ENCODE peak calls at places on chromosomes 7 and 10, in seven cellular contexts. T is IMR-90, H is HCT116, D is GM12878, Z is H1, W is HepG2, X is K562. C is an unnamed sample.
A peak's percentile ranks its signal among the peaks of the same experiment; 100 is the strongest.

GRCh38 chr7:98557538-98558031 is 59.5 kb upstream of the NPTX2 start:
- DNase-seq in H (no peak), W (no peak), D (no peak), T (no peak), Z (no peak), X (no peak), C (no peak)

GRCh38 chr10:128837478-128837877 is 629.6 kb upstream of the MGMT start:
- DNase-seq in T (no peak), Z (no peak), D (no peak), W (no peak), X (no peak), H (no peak), C (no peak)

GRCh38 chr10:121442536-121442935 is 155.7 kb downstream of the FGFR2 start:
- DNase-seq in W (no peak), D (no peak), X (no peak), T (no peak), Z (no peak), H (no peak), C (no peak)

GRCh38 chr10:102341038-102341688 is 54.3 kb upstream of the NFKB2 start:
- DNase-seq in X (no peak), H (no peak), D (no peak), W (no peak), Z (no peak), T (peak; percentile 10), C (no peak)

GRCh38 chr7:69434350-69434749 is 163.9 kb upstream of the AUTS2 start:
- DNase-seq in Z (no peak), X (no peak), H (no peak), D (peak; percentile 82), W (no peak), T (no peak), C (no peak)

GRCh38 chr7:81937091-81937490 is 167.2 kb upstream of the HGF start:
- DNase-seq in D (no peak), Z (no peak), T (peak; percentile 8), W (no peak), H (no peak), X (no peak), C (no peak)

GRCh38 chr7:119351320-119351719 is 921.7 kb upstream of the KCND2 start:
- DNase-seq in D (no peak), Z (no peak), H (no peak), T (no peak), W (no peak), X (no peak), C (no peak)

GRCh38 chr7:13801669-13802068 is 187.8 kb downstream of the ETV1 start:
- DNase-seq in D (no peak), W (no peak), T (peak; percentile 15), X (no peak), H (no peak), Z (no peak), C (no peak)

GRCh38 chr7:44982535-44982923 is 3.7 kb upstream of the MYO1G start:
- DNase-seq in H (no peak), T (no peak), Z (no peak), W (no peak), D (no peak), X (no peak), C (no peak)

GRCh38 chr10:92880233-92880861 is 32.0 kb downstream of the EXOC6 start:
- DNase-seq in W (peak; percentile 54), Z (no peak), D (no peak), T (peak; percentile 63), X (peak; percentile 14), H (peak; percentile 37), C (peak; percentile 66)

GRCh38 chr10:6314620-6315205 is 112.0 kb downstream of the PFKFB3 start:
- DNase-seq in D (no peak), T (no peak), H (no peak), X (no peak), W (no peak), Z (no peak), C (peak; percentile 36)

GRCh38 chr7:45506059-45506458 is 68.1 kb upstream of the ADCY1 start:
- DNase-seq in H (no peak), Z (no peak), T (no peak), W (no peak), D (no peak), X (no peak), C (no peak)

GRCh38 chr10:88979153-88979562 is 11.4 kb upstream of the FAS start:
- DNase-seq in W (no peak), T (peak; percentile 76), H (no peak), X (peak; percentile 16), Z (no peak), D (no peak), C (no peak)

DNA sequence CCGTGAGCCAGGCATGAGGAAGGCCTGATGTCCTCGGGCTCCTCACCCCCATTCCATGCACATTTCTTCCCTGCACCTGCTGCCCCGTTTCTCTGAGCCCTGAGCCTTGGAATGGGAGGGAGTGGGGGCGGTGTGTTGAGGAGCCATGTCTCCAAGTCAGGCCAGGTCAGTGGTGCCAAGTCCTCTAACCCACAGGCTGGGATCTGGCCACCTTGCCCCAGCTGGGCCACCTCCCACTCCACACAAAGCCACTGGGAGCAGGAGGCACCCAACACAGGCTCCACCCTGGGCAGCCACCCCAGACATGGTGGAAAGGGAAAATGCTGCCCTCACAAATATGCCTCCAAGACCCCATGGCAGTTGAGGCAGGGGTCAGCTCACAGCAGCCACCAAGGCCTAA is 27.7 kb downstream of the ZCCHC24 start:
- DNase-seq in Z (no peak), X (no peak), T (no peak), D (no peak), H (no peak), W (no peak), C (no peak)
- TF ChIP-seq CEBPB in Z (no peak), X (no peak), T (no peak), D (no peak), H (no peak), W (no peak), C (no peak)

DNA sequence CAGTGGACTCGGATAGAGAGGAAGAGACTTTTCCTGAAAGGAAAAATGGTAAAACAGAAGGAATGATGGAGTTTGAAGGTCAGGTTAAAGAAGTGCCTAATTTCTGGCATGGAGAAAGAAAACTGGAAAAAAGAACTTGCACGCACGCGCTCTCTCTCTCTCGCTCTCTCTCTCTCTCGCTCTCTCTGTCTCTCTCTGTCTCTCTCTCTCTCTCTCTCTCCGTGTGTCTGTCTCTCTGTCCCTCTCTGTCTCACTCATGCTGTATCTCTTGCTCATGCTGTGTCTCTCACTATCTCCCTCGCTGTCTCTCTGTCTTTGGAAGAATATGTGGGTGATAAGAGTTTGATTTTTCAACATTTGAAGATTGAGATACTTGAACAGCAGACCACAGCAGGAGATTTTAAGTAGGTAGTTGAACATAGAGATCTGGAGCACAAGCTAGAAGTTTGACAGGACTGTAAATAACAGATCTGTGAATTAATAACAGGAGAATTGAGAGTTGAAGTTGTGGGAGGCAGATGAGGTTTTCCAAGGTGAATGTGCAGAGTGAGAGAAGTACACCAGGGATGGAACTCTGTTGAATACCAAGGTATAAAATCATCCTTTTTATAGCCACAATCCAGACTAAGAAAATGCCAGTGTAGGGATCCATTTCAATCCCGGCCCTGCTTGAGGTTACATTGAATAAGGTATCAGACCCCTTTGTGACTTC is 33.1 kb downstream of the ADD3 start:
- DNase-seq in W (no peak), H (no peak), X (no peak), Z (no peak), D (no peak), T (peak; percentile 25), C (peak; percentile 3)
- TF ChIP-seq CEBPB in W (no peak), H (no peak), X (no peak), Z (no peak), D (no peak), T (no peak), C (no peak)

GRCh38 chr7:25179771-25180591 is 48.3 kb downstream of the NPVF start:
- DNase-seq in H (peak; percentile 32), D (peak; percentile 77), T (peak; percentile 66), W (peak; percentile 69), Z (peak; percentile 100), X (peak; percentile 97), C (peak; percentile 88)

GRCh38 chr7:25180946-25181345 is 47.3 kb downstream of the NPVF start:
- DNase-seq in X (no peak), D (no peak), H (no peak), W (no peak), Z (no peak), T (no peak), C (no peak)

GRCh38 chr7:25179325-25179724 is 49.0 kb downstream of the NPVF start:
- DNase-seq in W (no peak), D (no peak), Z (no peak), X (no peak), T (no peak), H (no peak), C (no peak)

GRCh38 chr7:25181537-25181936 is 46.7 kb downstream of the NPVF start:
- DNase-seq in T (no peak), X (no peak), H (no peak), W (no peak), Z (no peak), D (no peak), C (no peak)

DNA sequence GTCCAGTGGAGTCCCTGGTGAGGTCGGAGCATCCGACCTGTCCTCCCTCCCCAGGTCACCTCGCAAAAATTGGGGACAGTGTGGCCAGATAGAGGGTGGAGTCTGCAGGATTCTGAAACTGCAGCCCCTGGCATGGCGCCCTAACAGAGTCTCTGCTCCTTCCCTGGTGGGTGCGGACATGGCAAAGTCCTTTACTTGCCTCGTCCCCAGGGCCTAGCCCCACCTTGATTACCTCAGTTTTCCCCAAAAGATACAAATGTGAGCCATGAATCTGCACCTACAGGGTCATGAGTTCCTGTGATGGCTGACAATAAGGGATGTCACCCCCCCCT is 47.7 kb downstream of the NPVF start:
- DNase-seq in T (no peak), X (no peak), W (no peak), D (no peak), Z (no peak), H (no peak), C (peak; percentile 15)
- TF ChIP-seq CEBPB in T (no peak), X (no peak), W (no peak), D (no peak), Z (no peak), H (no peak), C (no peak)

GRCh38 chr7:144459635-144460034 is 56.1 kb upstream of the NOBOX start:
- DNase-seq in T (no peak), D (no peak), Z (no peak), W (no peak), X (no peak), H (no peak), C (no peak)

GRCh38 chr7:144452064-144452463 is 48.6 kb upstream of the NOBOX start:
- DNase-seq in T (no peak), X (no peak), Z (no peak), H (no peak), W (no peak), D (no peak), C (no peak)

GRCh38 chr7:144455040-144455404 is 51.5 kb upstream of the NOBOX start:
- DNase-seq in X (no peak), Z (no peak), W (no peak), T (no peak), D (no peak), H (no peak), C (no peak)

DNA sequence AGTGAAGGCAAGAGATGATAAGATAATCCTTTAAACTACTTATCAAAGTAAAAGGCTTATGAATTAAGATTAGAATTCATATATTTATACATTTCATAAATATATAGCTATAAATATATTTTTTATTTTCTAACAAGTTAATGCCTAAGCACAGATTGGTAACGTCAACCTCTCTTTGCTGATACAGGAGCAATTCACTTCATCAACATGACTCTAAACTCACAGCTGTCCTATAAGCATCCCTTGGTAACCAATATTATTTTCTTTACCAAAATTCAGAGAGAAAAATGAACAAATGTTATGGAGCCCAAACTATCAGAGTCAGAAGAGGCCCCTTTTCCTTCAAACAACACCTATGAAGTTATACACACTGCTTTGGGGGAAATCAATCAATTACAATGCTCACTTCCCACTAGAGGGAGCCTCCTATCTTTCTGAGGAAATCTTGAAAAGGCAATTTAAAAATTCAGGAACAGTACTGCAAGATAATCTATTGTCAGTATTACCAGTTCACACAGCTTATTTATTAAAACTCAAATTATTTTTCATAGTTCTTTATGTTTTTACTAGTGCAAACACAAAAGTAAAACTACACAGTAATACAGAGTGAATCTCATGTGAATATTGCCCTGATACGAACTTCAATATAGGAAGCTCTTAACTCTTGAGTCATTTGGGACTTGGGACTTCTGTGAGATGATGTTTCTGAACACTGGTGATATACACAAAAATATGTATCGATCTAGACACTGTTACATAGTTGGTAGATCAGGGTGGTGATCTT is 51.0 kb upstream of the NOBOX start:
- DNase-seq in T (no peak), H (peak; percentile 8), D (no peak), W (no peak), Z (no peak), X (no peak), C (no peak)
- TF ChIP-seq CEBPB in T (no peak), H (no peak), D (no peak), W (no peak), Z (no peak), X (no peak), C (no peak)